ENCODE peak calls at places on chromosomes 6 and 20, in seven cellular contexts. N is effector memory CD4-positive, alpha-beta T cell; A is hippocampal formation; T is CD8-positive, alpha-beta memory T cell; O is Caco-2; U is HEK293T; D is WTC11. F is an unnamed sample.

GRCh38 chr6:142463988-142464387 is 162.2 kb downstream of the ADGRG6 start:
- DNase-seq in N (no peak), A (no peak), T (no peak), O (no peak), U (no peak), D (no peak), F (no peak)

GRCh38 chr6:29792123-29793035 is 35.2 kb upstream of the HLA-G start:
- DNase-seq in N (peak), A (peak), T (peak), O (peak), U (peak), D (peak), F (no peak)

GRCh38 chr6:119129148-119129967 is 50.9 kb upstream of the FAM184A start:
- DNase-seq in N (no peak), A (no peak), T (peak), O (peak), U (peak), D (no peak), F (peak)

GRCh38 chr6:89368107-89368506 is 15.6 kb upstream of the UBE2J1 start:
- DNase-seq in N (peak), A (peak), T (no peak), O (peak), U (peak), D (peak), F (peak)

GRCh38 chr6:163850874-163851273 is 436.4 kb downstream of the QKI start:
- DNase-seq in N (no peak), A (no peak), T (no peak), O (no peak), U (no peak), D (no peak), F (no peak)

GRCh38 chr6:224350-224749 is 67.9 kb upstream of the DUSP22 start:
- DNase-seq in N (no peak), A (no peak), T (no peak), O (no peak), U (no peak), D (no peak), F (no peak)

GRCh38 chr6:145963216-145964068 is 716 bp downstream of the SHPRH start:
- DNase-seq in N (no peak), A (peak), T (peak), O (peak), U (peak), D (peak), F (peak)

GRCh38 chr20:33482581-33482980 is 7.3 kb upstream of the CBFA2T2 start:
- DNase-seq in N (no peak), A (no peak), T (no peak), O (no peak), U (no peak), D (no peak), F (no peak)

GRCh38 chr6:6969761-6970223 is 138.0 kb upstream of the RREB1 start:
- DNase-seq in N (no peak), A (no peak), T (no peak), O (peak), U (no peak), D (peak), F (no peak)

GRCh38 chr20:46800405-46800804 is 91.0 kb downstream of the SLC2A10 start:
- DNase-seq in N (no peak), A (no peak), T (no peak), O (no peak), U (no peak), D (no peak), F (no peak)

GRCh38 chr6:37496951-37497885 is 2.5 kb downstream of the CCDC167 start:
- DNase-seq in N (no peak), A (no peak), T (no peak), O (no peak), U (no peak), D (no peak), F (no peak)

GRCh38 chr6:164532546-164533362 is 776.7 kb downstream of the C6orf118 start:
- DNase-seq in N (no peak), A (peak), T (no peak), O (no peak), U (no peak), D (no peak), F (no peak)